ENCODE peak calls at places on chromosome 12, in six cellular contexts. J, S, E, A, F and O are unnamed samples.

GRCh38 chr12:113479578-113480335 is 8.1 kb upstream of the LHX5 start:
- DNase-seq in J (no peak), A (no peak), S (no peak), F (no peak), E (no peak), O (no peak)

GRCh38 chr12:41919526-41920305 is 225.0 kb downstream of the GXYLT1 start:
- DNase-seq in A (no peak), E (no peak), F (no peak), S (no peak), J (no peak), O (no peak)

GRCh38 chr12:65937181-65937641 is 112.9 kb downstream of the HMGA2 start:
- DNase-seq in J (no peak), A (no peak), F (no peak), E (no peak), S (no peak), O (no peak)

GRCh38 chr12:30019386-30020140 is 235.8 kb upstream of the TMTC1 start:
- DNase-seq in F (no peak), E (no peak), A (no peak), S (no peak), J (no peak), O (no peak)

GRCh38 chr12:53959314-53959713 is 4.6 kb downstream of the HOXC12 start:
- DNase-seq in F (no peak), S (no peak), J (no peak), E (no peak), A (no peak), O (no peak)

GRCh38 chr12:32229971-32230606 is 123.4 kb downstream of the BICD1 start:
- DNase-seq in J (no peak), E (no peak), S (no peak), A (no peak), F (no peak), O (no peak)

GRCh38 chr12:46916796-46917419 is 91.1 kb upstream of the SLC38A4 start:
- DNase-seq in J (no peak), S (no peak), A (no peak), E (no peak), F (no peak), O (no peak)

GRCh38 chr12:45494279-45494678 is 235.2 kb upstream of the ARID2 start:
- DNase-seq in A (no peak), E (no peak), S (no peak), J (no peak), F (no peak), O (no peak)

GRCh38 chr12:93370947-93371346 is 6.8 kb upstream of the NUDT4 start:
- DNase-seq in A (no peak), S (no peak), F (no peak), E (no peak), J (no peak), O (no peak)

GRCh38 chr12:1922075-1922709 is 3.7 kb upstream of the CACNA2D4 start:
- DNase-seq in E (no peak), A (no peak), J (peak; percentile 30), F (no peak), S (peak; percentile 32), O (peak; percentile 75)

GRCh38 chr12:204261-204678 is 9.7 kb downstream of the SLC6A12 start:
- DNase-seq in F (no peak), A (no peak), J (no peak), E (no peak), S (no peak), O (no peak)

GRCh38 chr12:52401926-52402325 is 4.2 kb downstream of the KRT82 start:
- DNase-seq in E (no peak), A (no peak), J (no peak), F (no peak), S (no peak), O (no peak)

GRCh38 chr12:38544357-38545066 is 227.9 kb downstream of the ALG10B start:
- DNase-seq in E (no peak), A (no peak), F (peak; percentile 11), S (no peak), J (no peak), O (no peak)
- TF ChIP-seq CTCF in E (no peak), A (no peak), F (peak; percentile 5), S (no peak), J (no peak), O (no peak)

GRCh38 chr12:120444676-120445075 is 1.5 kb downstream of the TRIAP1 start:
- DNase-seq in J (no peak), E (no peak), S (no peak), A (no peak), F (no peak), O (no peak)

GRCh38 chr12:120438495-120439198 is 734 bp downstream of the COX6A1 start:
- DNase-seq in A (no peak), J (no peak), S (no peak), F (no peak), E (no peak), O (no peak)

GRCh38 chr12:120437735-120438494 is at the start of gene COX6A1:
- DNase-seq in E (peak; percentile 83), J (peak; percentile 98), F (peak; percentile 99), S (peak; percentile 97), A (peak; percentile 92), O (peak; percentile 94)

DNA sequence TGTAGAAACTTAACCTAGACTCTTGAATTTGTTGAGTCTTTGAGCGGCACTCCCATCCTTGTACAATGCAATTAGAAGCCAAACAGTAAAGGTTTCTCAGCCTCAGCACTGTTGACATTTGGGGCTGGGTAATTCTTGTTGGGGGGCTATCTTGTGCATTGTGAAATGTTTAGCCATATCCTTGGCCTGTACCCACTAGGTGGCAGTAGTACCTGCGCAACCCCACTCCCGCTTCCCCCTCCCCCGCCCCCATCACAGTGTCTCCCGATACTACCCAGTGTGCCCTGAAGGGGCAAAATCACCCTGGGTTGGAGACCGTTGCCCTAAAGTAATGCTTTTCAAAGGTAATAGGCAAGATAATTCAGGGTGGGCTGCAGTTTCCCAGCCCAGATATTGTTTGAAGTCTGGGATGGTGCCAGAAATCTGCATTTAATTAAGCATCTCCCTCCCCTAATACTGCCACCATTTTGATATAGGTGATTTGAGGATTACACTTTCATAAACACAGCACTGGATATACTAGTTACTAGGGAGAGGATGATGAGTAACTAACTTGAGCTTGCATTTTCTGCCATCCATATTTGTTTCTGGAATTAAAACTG is 1.8 kb downstream of the COX6A1 start:
- DNase-seq in A (no peak), S (peak; percentile 57), E (peak; percentile 39), J (peak; percentile 36), F (peak; percentile 78), O (no peak)
- TF ChIP-seq CTCF in A (peak; percentile 19), S (peak; percentile 52), E (peak; percentile 81), J (peak; percentile 31), F (peak; percentile 81), O (no peak)

GRCh38 chr12:98644712-98645571 is at the start of the genes APAF1 and IKBIP:
- DNase-seq in A (peak; percentile 97), F (peak; percentile 98), E (peak; percentile 98), J (peak; percentile 98), S (peak; percentile 98), O (peak; percentile 96)
- TF ChIP-seq CTCF in A (no peak), F (no peak), E (no peak), J (no peak), S (no peak), O (no peak)

GRCh38 chr12:102300824-102301461 is 103.3 kb upstream of the PMCH start:
- DNase-seq in J (no peak), A (no peak), S (no peak), E (no peak), F (peak; percentile 67), O (no peak)
- TF ChIP-seq CTCF in J (peak; percentile 23), A (no peak), S (no peak), E (no peak), F (peak; percentile 16), O (no peak)

DNA sequence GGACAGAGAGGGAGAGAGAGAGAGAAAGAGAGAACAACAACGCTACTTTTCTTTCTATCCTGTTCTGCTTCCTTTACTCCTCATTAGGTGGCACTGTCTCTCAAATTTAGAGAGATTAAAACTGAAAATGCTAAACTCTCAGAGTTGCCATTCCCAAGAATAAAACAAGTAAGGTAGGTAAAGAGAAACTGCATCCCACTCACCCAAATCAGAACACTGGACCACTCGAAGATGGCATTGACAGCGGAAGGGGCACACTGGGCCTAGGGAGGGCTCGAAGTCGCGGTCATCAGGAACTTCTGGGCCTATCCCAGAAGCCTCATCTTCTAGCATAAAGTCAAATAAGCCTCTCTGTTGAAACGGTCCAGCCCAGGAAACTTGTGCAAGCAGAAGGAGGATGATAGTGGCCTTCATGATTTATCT is 4.5 kb downstream of the DCN start:
- DNase-seq in S (peak; percentile 42), E (no peak), A (no peak), F (peak; percentile 3), J (no peak), O (no peak)
- TF ChIP-seq CTCF in S (peak; percentile 34), E (no peak), A (peak; percentile 62), F (peak; percentile 24), J (peak; percentile 33), O (no peak)

DNA sequence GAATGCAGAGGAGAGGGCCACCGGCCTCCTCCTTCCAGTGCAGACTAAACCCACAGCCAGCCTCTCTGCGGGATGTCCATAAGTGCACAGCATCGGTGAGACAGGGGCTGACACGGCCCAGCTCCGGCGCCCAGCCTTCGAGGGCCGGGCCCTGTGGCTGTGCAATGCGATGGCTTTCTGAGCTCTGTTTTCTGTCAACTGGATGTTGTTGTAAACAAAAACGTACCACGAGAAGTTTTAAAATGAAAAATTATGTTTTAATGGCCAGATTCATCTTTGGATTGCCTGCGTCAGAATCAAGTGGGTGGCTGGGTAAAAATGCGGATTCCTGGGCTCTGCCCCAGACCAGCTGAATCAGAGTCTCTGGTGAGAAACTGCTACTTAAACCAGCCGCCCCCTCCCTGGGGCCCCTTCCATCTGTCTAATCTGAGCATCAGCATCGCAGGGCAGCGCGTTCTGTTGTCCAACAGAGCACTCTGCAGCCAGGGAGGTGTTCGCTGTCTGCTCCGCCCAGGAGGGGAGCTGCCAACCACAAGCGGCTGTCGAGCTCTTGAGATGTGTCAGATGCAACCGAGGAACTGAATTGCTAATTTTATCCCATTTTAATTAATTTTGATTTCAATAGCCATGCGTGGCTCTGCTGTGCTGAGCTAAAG is 133.4 kb downstream of the RFLNA start:
- DNase-seq in S (peak; percentile 82), E (no peak), F (no peak), J (no peak), A (no peak), O (no peak)
- TF ChIP-seq CTCF in S (no peak), E (no peak), F (no peak), J (no peak), A (no peak), O (no peak)

GRCh38 chr12:10855807-10856206 is 6.5 kb upstream of the PRR4 start:
- DNase-seq in F (no peak), E (no peak), A (no peak), S (no peak), J (no peak), O (no peak)

GRCh38 chr12:10851243-10851858 is 2.1 kb upstream of the PRR4 start:
- DNase-seq in J (no peak), S (no peak), F (no peak), A (no peak), E (no peak), O (no peak)

GRCh38 chr12:10849425-10849878 is at the start of gene PRR4:
- DNase-seq in J (no peak), F (no peak), S (no peak), E (no peak), A (no peak), O (no peak)

GRCh38 chr12:10853746-10854145 is 4.5 kb upstream of the PRR4 start:
- DNase-seq in E (no peak), A (no peak), F (no peak), J (no peak), S (no peak), O (no peak)
- TF ChIP-seq CTCF in E (no peak), A (no peak), F (no peak), J (no peak), S (no peak), O (no peak)